ENCODE peak calls at places on chromosomes 1 and 21, in eight cellular contexts. One of them, this sample, is unnamed.

GRCh38 chr1:150555198-150555970 is 6.2 kb downstream of the ADAMTSL4 start:
- DNase-seq in aorta: peak; percentile 67
- DNase-seq in psoas muscle: no peak
- DNase-seq in tibial nerve: no peak
- DNase-seq in fibroblast of lung: no peak
- DNase-seq in uterus: no peak
- DNase-seq in mesenchymal stem cell: peak; percentile 43
- DNase-seq in small intestine: no peak
- DNase-seq in this sample: no peak

GRCh38 chr1:234206651-234207284 is 166.5 kb upstream of the COA6 start:
- DNase-seq in aorta: no peak
- DNase-seq in psoas muscle: peak; percentile 87
- DNase-seq in tibial nerve: no peak
- DNase-seq in fibroblast of lung: peak; percentile 96
- DNase-seq in uterus: no peak
- DNase-seq in mesenchymal stem cell: peak; percentile 71
- DNase-seq in small intestine: no peak
- DNase-seq in this sample: no peak

GRCh38 chr21:44819283-44820243 is 1.7 kb upstream of the SUMO3 start:
- DNase-seq in aorta: no peak
- DNase-seq in psoas muscle: no peak
- DNase-seq in tibial nerve: no peak
- DNase-seq in fibroblast of lung: no peak
- DNase-seq in uterus: no peak
- DNase-seq in mesenchymal stem cell: no peak
- DNase-seq in small intestine: no peak
- DNase-seq in this sample: no peak

GRCh38 chr1:181318022-181318857 is 165.1 kb upstream of the CACNA1E start:
- DNase-seq in aorta: no peak
- DNase-seq in psoas muscle: no peak
- DNase-seq in tibial nerve: no peak
- DNase-seq in fibroblast of lung: no peak
- DNase-seq in uterus: no peak
- DNase-seq in mesenchymal stem cell: no peak
- DNase-seq in small intestine: no peak
- DNase-seq in this sample: peak; percentile 78

GRCh38 chr1:156025873-156026272 is 5.1 kb upstream of the SSR2 start:
- DNase-seq in aorta: no peak
- DNase-seq in psoas muscle: no peak
- DNase-seq in tibial nerve: no peak
- DNase-seq in fibroblast of lung: peak; percentile 36
- DNase-seq in uterus: no peak
- DNase-seq in mesenchymal stem cell: peak; percentile 70
- DNase-seq in small intestine: peak; percentile 53
- DNase-seq in this sample: peak; percentile 45

GRCh38 chr1:6454856-6455751 is 10.9 kb downstream of the TNFRSF25 start:
- DNase-seq in aorta: no peak
- DNase-seq in psoas muscle: no peak
- DNase-seq in tibial nerve: no peak
- DNase-seq in fibroblast of lung: peak; percentile 35
- DNase-seq in uterus: no peak
- DNase-seq in mesenchymal stem cell: no peak
- DNase-seq in small intestine: no peak
- DNase-seq in this sample: no peak

GRCh38 chr1:116852367-116852766 is 57.3 kb upstream of the PTGFRN start:
- DNase-seq in aorta: no peak
- DNase-seq in psoas muscle: no peak
- DNase-seq in tibial nerve: no peak
- DNase-seq in fibroblast of lung: no peak
- DNase-seq in uterus: no peak
- DNase-seq in mesenchymal stem cell: no peak
- DNase-seq in small intestine: no peak
- DNase-seq in this sample: no peak

GRCh38 chr1:31792541-31792940 is 23.3 kb downstream of the SPOCD1 start:
- DNase-seq in aorta: no peak
- DNase-seq in psoas muscle: peak; percentile 45
- DNase-seq in tibial nerve: no peak
- DNase-seq in fibroblast of lung: no peak
- DNase-seq in uterus: peak; percentile 6
- DNase-seq in mesenchymal stem cell: no peak
- DNase-seq in small intestine: no peak
- DNase-seq in this sample: peak; percentile 14

GRCh38 chr1:206655471-206655882 is 20.1 kb downstream of the DYRK3 start:
- DNase-seq in aorta: no peak
- DNase-seq in psoas muscle: no peak
- DNase-seq in tibial nerve: no peak
- DNase-seq in fibroblast of lung: no peak
- DNase-seq in uterus: no peak
- DNase-seq in mesenchymal stem cell: no peak
- DNase-seq in small intestine: no peak
- DNase-seq in this sample: no peak

GRCh38 chr1:3023994-3024393 is 2.7 kb downstream of the ACTRT2 start:
- DNase-seq in aorta: no peak
- DNase-seq in psoas muscle: no peak
- DNase-seq in tibial nerve: no peak
- DNase-seq in fibroblast of lung: no peak
- DNase-seq in uterus: no peak
- DNase-seq in mesenchymal stem cell: no peak
- DNase-seq in small intestine: no peak
- DNase-seq in this sample: no peak

GRCh38 chr1:224565611-224566406 is 50.3 kb upstream of the CNIH3 start:
- DNase-seq in aorta: no peak
- DNase-seq in psoas muscle: no peak
- DNase-seq in tibial nerve: no peak
- DNase-seq in fibroblast of lung: no peak
- DNase-seq in uterus: no peak
- DNase-seq in mesenchymal stem cell: no peak
- DNase-seq in small intestine: no peak
- DNase-seq in this sample: no peak

GRCh38 chr1:223678841-223679240 is 13.3 kb upstream of the CAPN8 start:
- DNase-seq in aorta: no peak
- DNase-seq in psoas muscle: no peak
- DNase-seq in tibial nerve: no peak
- DNase-seq in fibroblast of lung: no peak
- DNase-seq in uterus: no peak
- DNase-seq in mesenchymal stem cell: no peak
- DNase-seq in small intestine: no peak
- DNase-seq in this sample: no peak

GRCh38 chr1:36225298-36225899 is 1.2 kb downstream of the THRAP3 start:
- DNase-seq in aorta: no peak
- DNase-seq in psoas muscle: no peak
- DNase-seq in tibial nerve: no peak
- DNase-seq in fibroblast of lung: no peak
- DNase-seq in uterus: no peak
- DNase-seq in mesenchymal stem cell: no peak
- DNase-seq in small intestine: peak; percentile 14
- DNase-seq in this sample: no peak

GRCh38 chr1:177219458-177220390 is 49.0 kb downstream of the BRINP2 start:
- DNase-seq in aorta: no peak
- DNase-seq in psoas muscle: no peak
- DNase-seq in tibial nerve: no peak
- DNase-seq in fibroblast of lung: peak; percentile 37
- DNase-seq in uterus: no peak
- DNase-seq in mesenchymal stem cell: peak; percentile 62
- DNase-seq in small intestine: peak; percentile 89
- DNase-seq in this sample: no peak

GRCh38 chr1:177228721-177229088 is 57.9 kb downstream of the BRINP2 start:
- DNase-seq in aorta: no peak
- DNase-seq in psoas muscle: no peak
- DNase-seq in tibial nerve: no peak
- DNase-seq in fibroblast of lung: peak; percentile 45
- DNase-seq in uterus: no peak
- DNase-seq in mesenchymal stem cell: peak; percentile 31
- DNase-seq in small intestine: no peak
- DNase-seq in this sample: no peak

GRCh38 chr1:177227978-177228720 is 57.4 kb downstream of the BRINP2 start:
- DNase-seq in aorta: no peak
- DNase-seq in psoas muscle: no peak
- DNase-seq in tibial nerve: no peak
- DNase-seq in fibroblast of lung: no peak
- DNase-seq in uterus: no peak
- DNase-seq in mesenchymal stem cell: no peak
- DNase-seq in small intestine: no peak
- DNase-seq in this sample: no peak

DNA sequence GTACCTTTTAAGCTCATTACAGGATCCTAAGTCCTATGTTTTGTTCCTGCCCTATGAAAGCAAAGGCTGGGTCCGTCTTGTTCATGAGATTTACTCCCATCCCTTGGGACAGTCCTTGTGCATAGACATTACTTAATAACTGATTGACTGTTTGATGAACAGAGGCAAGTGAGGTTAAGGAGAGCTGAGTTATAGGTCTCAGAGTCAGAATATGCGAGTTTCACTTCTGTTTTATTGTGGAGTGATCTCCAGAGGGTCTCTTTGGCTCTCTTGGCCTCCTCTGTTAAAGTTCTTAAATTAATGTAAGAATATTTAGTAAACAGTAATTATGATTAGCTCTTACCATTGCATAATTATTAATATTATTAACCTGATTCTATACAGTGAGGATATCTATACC is 52.6 kb downstream of the BRINP2 start:
- DNase-seq in aorta: no peak
- DNase-seq in psoas muscle: no peak
- DNase-seq in tibial nerve: no peak
- DNase-seq in fibroblast of lung: no peak
- DNase-seq in uterus: no peak
- DNase-seq in mesenchymal stem cell: no peak
- DNase-seq in small intestine: no peak
- DNase-seq in this sample: no peak
- H3K4me1 ChIP-seq in aorta: no peaks in the 10 kb centered on the region
- H3K4me1 ChIP-seq in psoas muscle: no peaks in the 10 kb centered on the region
- H3K4me1 ChIP-seq in tibial nerve: no peaks in the 10 kb centered on the region
- H3K4me1 ChIP-seq in fibroblast of lung: peaks cover under 1% of the 10 kb centered on the region
- H3K4me1 ChIP-seq in uterus: no peaks in the 10 kb centered on the region
- H3K4me1 ChIP-seq in mesenchymal stem cell: no peaks in the 10 kb centered on the region
- H3K4me1 ChIP-seq in small intestine: no peaks in the 10 kb centered on the region
- H3K4me1 ChIP-seq in this sample: no peaks in the 10 kb centered on the region

GRCh38 chr21:10425856-10426255 is 95.5 kb upstream of the TPTE start:
- DNase-seq in aorta: no peak
- DNase-seq in psoas muscle: no peak
- DNase-seq in tibial nerve: no peak
- DNase-seq in fibroblast of lung: no peak
- DNase-seq in uterus: no peak
- DNase-seq in mesenchymal stem cell: no peak
- DNase-seq in small intestine: no peak
- DNase-seq in this sample: no peak
- H3K9me3 ChIP-seq in aorta: no peaks in the 10 kb centered on the region
- H3K9me3 ChIP-seq in psoas muscle: peaks cover 8% of the 10 kb centered on the region
- H3K9me3 ChIP-seq in tibial nerve: peaks cover 10% of the 10 kb centered on the region
- H3K9me3 ChIP-seq in fibroblast of lung: peaks cover 13% of the 10 kb centered on the region
- H3K9me3 ChIP-seq in uterus: no peaks in the 10 kb centered on the region
- H3K9me3 ChIP-seq in mesenchymal stem cell: peaks cover 55% of the 10 kb centered on the region
- H3K9me3 ChIP-seq in small intestine: peaks cover 10% of the 10 kb centered on the region
- H3K9me3 ChIP-seq in this sample: peaks cover 4% of the 10 kb centered on the region

GRCh38 chr1:230072866-230073265 is 5.8 kb downstream of the GALNT2 start:
- DNase-seq in aorta: no peak
- DNase-seq in psoas muscle: no peak
- DNase-seq in tibial nerve: no peak
- DNase-seq in fibroblast of lung: no peak
- DNase-seq in uterus: no peak
- DNase-seq in mesenchymal stem cell: no peak
- DNase-seq in small intestine: no peak
- DNase-seq in this sample: no peak

GRCh38 chr1:230074762-230075161 is 7.7 kb downstream of the GALNT2 start:
- DNase-seq in aorta: no peak
- DNase-seq in psoas muscle: no peak
- DNase-seq in tibial nerve: no peak
- DNase-seq in fibroblast of lung: no peak
- DNase-seq in uterus: no peak
- DNase-seq in mesenchymal stem cell: no peak
- DNase-seq in small intestine: no peak
- DNase-seq in this sample: no peak

GRCh38 chr1:230074270-230074669 is 7.2 kb downstream of the GALNT2 start:
- DNase-seq in aorta: no peak
- DNase-seq in psoas muscle: no peak
- DNase-seq in tibial nerve: no peak
- DNase-seq in fibroblast of lung: no peak
- DNase-seq in uterus: no peak
- DNase-seq in mesenchymal stem cell: no peak
- DNase-seq in small intestine: no peak
- DNase-seq in this sample: no peak

GRCh38 chr1:230072296-230072695 is 5.3 kb downstream of the GALNT2 start:
- DNase-seq in aorta: no peak
- DNase-seq in psoas muscle: no peak
- DNase-seq in tibial nerve: no peak
- DNase-seq in fibroblast of lung: no peak
- DNase-seq in uterus: no peak
- DNase-seq in mesenchymal stem cell: no peak
- DNase-seq in small intestine: no peak
- DNase-seq in this sample: no peak

GRCh38 chr1:230073371-230074035 is 6.5 kb downstream of the GALNT2 start:
- DNase-seq in aorta: no peak
- DNase-seq in psoas muscle: peak; percentile 89
- DNase-seq in tibial nerve: no peak
- DNase-seq in fibroblast of lung: peak; percentile 78
- DNase-seq in uterus: no peak
- DNase-seq in mesenchymal stem cell: peak; percentile 89
- DNase-seq in small intestine: no peak
- DNase-seq in this sample: no peak
- H3K27ac ChIP-seq in aorta: no peak overlapping the region
- H3K27ac ChIP-seq in psoas muscle: peak overlapping the region; percentile 91
- H3K27ac ChIP-seq in tibial nerve: no peak overlapping the region
- H3K27ac ChIP-seq in fibroblast of lung: peak overlapping the region; percentile 54
- H3K27ac ChIP-seq in uterus: no peak overlapping the region
- H3K27ac ChIP-seq in mesenchymal stem cell: no peak overlapping the region
- H3K27ac ChIP-seq in small intestine: no peak overlapping the region
- H3K27ac ChIP-seq in this sample: no peak overlapping the region

GRCh38 chr1:41765109-41765655 is 153.5 kb downstream of the HIVEP3 start:
- DNase-seq in aorta: no peak
- DNase-seq in psoas muscle: no peak
- DNase-seq in tibial nerve: no peak
- DNase-seq in fibroblast of lung: no peak
- DNase-seq in uterus: no peak
- DNase-seq in mesenchymal stem cell: no peak
- DNase-seq in small intestine: no peak
- DNase-seq in this sample: no peak

GRCh38 chr1:41769068-41769467 is 149.7 kb downstream of the HIVEP3 start:
- DNase-seq in aorta: no peak
- DNase-seq in psoas muscle: no peak
- DNase-seq in tibial nerve: no peak
- DNase-seq in fibroblast of lung: no peak
- DNase-seq in uterus: no peak
- DNase-seq in mesenchymal stem cell: no peak
- DNase-seq in small intestine: no peak
- DNase-seq in this sample: no peak

GRCh38 chr1:41768538-41768937 is 150.2 kb downstream of the HIVEP3 start:
- DNase-seq in aorta: no peak
- DNase-seq in psoas muscle: no peak
- DNase-seq in tibial nerve: no peak
- DNase-seq in fibroblast of lung: no peak
- DNase-seq in uterus: no peak
- DNase-seq in mesenchymal stem cell: no peak
- DNase-seq in small intestine: no peak
- DNase-seq in this sample: no peak

GRCh38 chr1:41766546-41766945 is 152.2 kb downstream of the HIVEP3 start:
- DNase-seq in aorta: no peak
- DNase-seq in psoas muscle: no peak
- DNase-seq in tibial nerve: no peak
- DNase-seq in fibroblast of lung: peak; percentile 44
- DNase-seq in uterus: no peak
- DNase-seq in mesenchymal stem cell: no peak
- DNase-seq in small intestine: no peak
- DNase-seq in this sample: no peak

GRCh38 chr1:41767534-41767933 is 151.2 kb downstream of the HIVEP3 start:
- DNase-seq in aorta: no peak
- DNase-seq in psoas muscle: no peak
- DNase-seq in tibial nerve: no peak
- DNase-seq in fibroblast of lung: no peak
- DNase-seq in uterus: no peak
- DNase-seq in mesenchymal stem cell: no peak
- DNase-seq in small intestine: no peak
- DNase-seq in this sample: no peak
- H3K4me1 ChIP-seq in aorta: no peaks in the 10 kb centered on the region
- H3K4me1 ChIP-seq in psoas muscle: peaks cover 14% of the 10 kb centered on the region
- H3K4me1 ChIP-seq in tibial nerve: peaks cover 9% of the 10 kb centered on the region
- H3K4me1 ChIP-seq in fibroblast of lung: peaks cover 2% of the 10 kb centered on the region
- H3K4me1 ChIP-seq in uterus: no peaks in the 10 kb centered on the region
- H3K4me1 ChIP-seq in mesenchymal stem cell: peaks cover 13% of the 10 kb centered on the region
- H3K4me1 ChIP-seq in small intestine: no peaks in the 10 kb centered on the region
- H3K4me1 ChIP-seq in this sample: peaks cover 36% of the 10 kb centered on the region